ENCODE peak calls at places on chromosomes 12 and 14, in nine cellular contexts. G is fibroblast of lung; C is Caki2; N is adrenal gland; P is left ventricle myocardium inferior; X is CD4-positive, alpha-beta memory T cell; Y is tibial artery; S is GM12891; U is astrocyte. A is an unnamed sample.

GRCh38 chr14:94320243-94320642 is 2.9 kb downstream of the SERPINA6 start:
- DNase-seq in G (no peak), C (peak; percentile 68), N (no peak), P (no peak), X (no peak), Y (no peak), S (no peak), U (no peak), A (no peak)

GRCh38 chr14:61186341-61186740 is 94.8 kb downstream of the TMEM30B start:
- DNase-seq in G (no peak), C (no peak), N (no peak), P (no peak), X (no peak), Y (no peak), S (no peak), U (peak; percentile 16), A (no peak)

GRCh38 chr14:68688872-68689371 is 103.9 kb downstream of the ZFP36L1 start:
- DNase-seq in G (peak; percentile 79), C (peak; percentile 19), N (no peak), P (no peak), X (no peak), Y (no peak), S (no peak), U (peak; percentile 70), A (no peak)

GRCh38 chr12:49548822-49549648 is 10.2 kb downstream of the KCNH3 start:
- DNase-seq in G (peak; percentile 28), C (no peak), N (no peak), P (no peak), X (no peak), Y (no peak), S (no peak), U (no peak), A (no peak)

GRCh38 chr14:77615231-77616132 is 955 bp downstream of the SPTLC2 start:
- DNase-seq in G (peak; percentile 49), C (peak; percentile 30), N (no peak), P (no peak), X (peak; percentile 56), Y (no peak), S (no peak), U (peak; percentile 35), A (no peak)

GRCh38 chr12:76193961-76194360 is 109.5 kb upstream of the NAP1L1 start:
- DNase-seq in G (no peak), C (no peak), N (no peak), P (no peak), X (no peak), Y (no peak), S (no peak), U (no peak), A (no peak)

GRCh38 chr14:63993992-63994391 is 141.2 kb downstream of the SYNE2 start:
- DNase-seq in G (no peak), C (no peak), N (no peak), P (no peak), X (no peak), Y (no peak), S (no peak), U (no peak), A (no peak)

GRCh38 chr12:52403561-52403960 is 2.6 kb downstream of the KRT82 start:
- DNase-seq in G (no peak), C (no peak), N (no peak), P (no peak), X (no peak), Y (no peak), S (no peak), U (no peak), A (no peak)

GRCh38 chr12:115898670-115899069 is 378.8 kb downstream of the MED13L start:
- DNase-seq in G (no peak), C (no peak), N (no peak), P (no peak), X (no peak), Y (no peak), S (no peak), U (no peak), A (no peak)

GRCh38 chr14:24965934-24966593 is 83.9 kb downstream of the STXBP6 start:
- DNase-seq in G (peak; percentile 95), C (peak; percentile 84), N (no peak), P (peak; percentile 26), X (no peak), Y (peak; percentile 61), S (no peak), U (peak; percentile 96), A (peak; percentile 47)

GRCh38 chr12:80702889-80703605 is 4.4 kb upstream of the MYF6 start:
- DNase-seq in G (peak; percentile 88), C (peak; percentile 41), N (no peak), P (no peak), X (no peak), Y (no peak), S (no peak), U (peak; percentile 83), A (peak; percentile 47)

GRCh38 chr12:119804011-119804641 is 73.0 kb downstream of the CIT start:
- DNase-seq in G (peak; percentile 75), C (peak; percentile 68), N (peak; percentile 81), P (peak; percentile 35), X (no peak), Y (peak; percentile 30), S (no peak), U (peak; percentile 57), A (peak; percentile 68)

GRCh38 chr12:5923043-5923605 is 21.9 kb downstream of the ANO2 start:
- DNase-seq in G (no peak), C (no peak), N (no peak), P (no peak), X (no peak), Y (no peak), S (no peak), U (no peak), A (no peak)

GRCh38 chr14:76034566-76034965 is 49.0 kb downstream of the IFT43 start:
- DNase-seq in G (no peak), C (no peak), N (no peak), P (no peak), X (no peak), Y (no peak), S (no peak), U (no peak), A (no peak)

GRCh38 chr14:101065696-101066694 is 162.5 kb upstream of the RTL1 start:
- DNase-seq in G (no peak), C (no peak), N (peak; percentile 17), P (no peak), X (no peak), Y (peak; percentile 10), S (no peak), U (no peak), A (no peak)

GRCh38 chr12:90163975-90164374 is 455.3 kb upstream of the ATP2B1 start:
- DNase-seq in G (no peak), C (no peak), N (no peak), P (no peak), X (no peak), Y (no peak), S (no peak), U (no peak), A (no peak)

GRCh38 chr12:18677189-18677588 is 60.6 kb downstream of the PLCZ1 start:
- DNase-seq in G (peak; percentile 20), C (no peak), N (no peak), P (no peak), X (no peak), Y (no peak), S (no peak), U (peak; percentile 4), A (no peak)

GRCh38 chr12:25840678-25841077 is 117.8 kb upstream of the RASSF8 start:
- DNase-seq in G (peak; percentile 80), C (no peak), N (no peak), P (no peak), X (no peak), Y (no peak), S (no peak), U (peak; percentile 80), A (no peak)

GRCh38 chr12:71509705-71510104 is 70.1 kb downstream of the LGR5 start:
- DNase-seq in G (no peak), C (no peak), N (no peak), P (no peak), X (no peak), Y (no peak), S (no peak), U (no peak), A (no peak)

A was measured in kidney glomerular epithelial cell.